ENCODE peak calls at places on chromosomes 6 and 20, in nine cellular contexts. S, L, N, E, Z, O, F, Y and I are unnamed samples.

GRCh38 chr20:38453941-38454340 is 18.7 kb upstream of the RALGAPB start:
- DNase-seq in E (no peak), L (no peak), Z (no peak), N (no peak), O (no peak), F (no peak), Y (no peak), S (no peak), I (no peak)

GRCh38 chr6:32840604-32841246 is 2.2 kb upstream of the TAP2 start:
- DNase-seq in S (no peak), Y (peak; percentile 47), Z (peak; percentile 40), N (no peak), L (no peak), F (peak; percentile 57), E (no peak), O (no peak), I (peak; percentile 13)

GRCh38 chr20:5056801-5057599 is 55.7 kb upstream of the SLC23A2 start:
- DNase-seq in L (peak; percentile 46), O (peak; percentile 64), F (peak; percentile 72), Z (peak; percentile 69), Y (peak; percentile 70), N (peak; percentile 42), S (peak; percentile 8), E (peak; percentile 36), I (peak; percentile 66)

GRCh38 chr20:52313335-52313963 is 121.9 kb upstream of the ZFP64 start:
- DNase-seq in Y (no peak), Z (no peak), N (peak; percentile 45), S (no peak), F (no peak), E (peak; percentile 82), L (peak; percentile 35), O (peak; percentile 79), I (no peak)

GRCh38 chr20:58636983-58637421 is 14.1 kb upstream of the STX16 start:
- DNase-seq in E (no peak), O (peak; percentile 78), Z (no peak), F (no peak), N (no peak), Y (no peak), L (no peak), S (no peak), I (no peak)

GRCh38 chr20:16350465-16350864 is 222.8 kb downstream of the KIF16B start:
- DNase-seq in L (peak; percentile 50), Y (no peak), E (no peak), F (no peak), Z (no peak), N (no peak), S (no peak), O (no peak), I (no peak)

GRCh38 chr6:99151634-99152344 is 197.7 kb downstream of the FAXC start:
- DNase-seq in N (peak; percentile 22), Z (peak; percentile 54), S (no peak), L (peak; percentile 28), Y (no peak), E (peak; percentile 22), O (peak; percentile 86), F (peak; percentile 47), I (no peak)

GRCh38 chr20:60812561-60812960 is 439.5 kb upstream of the CDH4 start:
- DNase-seq in F (no peak), O (no peak), Y (no peak), S (no peak), E (no peak), Z (no peak), L (no peak), N (no peak), I (no peak)

GRCh38 chr6:166402582-166403277 is 20.0 kb upstream of the MPC1 start:
- DNase-seq in F (no peak), L (peak; percentile 16), E (no peak), N (no peak), Z (no peak), Y (no peak), S (no peak), O (no peak), I (no peak)

GRCh38 chr6:24403501-24403824 is 727 bp downstream of the MRS2 start:
- DNase-seq in N (no peak), F (no peak), Z (no peak), O (no peak), L (no peak), S (no peak), Y (no peak), E (no peak), I (no peak)

GRCh38 chr6:24667378-24667803 is 514 bp downstream of the ACOT13 start:
- DNase-seq in L (peak; percentile 23), F (peak; percentile 12), Y (no peak), S (no peak), O (no peak), N (no peak), Z (no peak), E (no peak), I (no peak)

GRCh38 chr6:11537229-11538048 is at the start of gene TMEM170B:
- DNase-seq in S (peak; percentile 90), O (peak; percentile 89), Z (peak; percentile 96), E (peak; percentile 94), N (peak; percentile 81), F (peak; percentile 98), L (peak; percentile 81), Y (peak; percentile 97), I (peak; percentile 96)

GRCh38 chr6:156283091-156283490 is 494.1 kb upstream of the ARID1B start:
- DNase-seq in Z (no peak), N (no peak), O (no peak), E (no peak), L (no peak), S (no peak), Y (no peak), F (no peak), I (no peak)

GRCh38 chr6:63816401-63816975 is 180.9 kb downstream of the PHF3 start:
- DNase-seq in O (no peak), L (no peak), S (no peak), N (no peak), F (no peak), E (no peak), Z (no peak), Y (no peak), I (no peak)

GRCh38 chr20:14142171-14142570 is 146.9 kb downstream of the MACROD2 start:
- DNase-seq in L (peak; percentile 19), Z (no peak), O (peak; percentile 88), S (no peak), N (peak; percentile 64), F (no peak), Y (no peak), E (peak; percentile 2), I (no peak)

GRCh38 chr6:455006-455585 is 63.5 kb downstream of the IRF4 start:
- DNase-seq in O (no peak), L (peak; percentile 12), Z (peak; percentile 58), F (no peak), N (no peak), S (no peak), Y (no peak), E (no peak), I (no peak)

GRCh38 chr6:17212541-17213371 is 68.4 kb upstream of the RBM24 start:
- DNase-seq in N (no peak), Z (no peak), O (no peak), F (no peak), Y (no peak), S (no peak), L (no peak), E (no peak), I (no peak)

GRCh38 chr6:100988391-100988999 is 107.4 kb upstream of the ASCC3 start:
- DNase-seq in Z (no peak), F (no peak), Y (no peak), L (no peak), N (no peak), S (no peak), O (no peak), E (no peak), I (no peak)

GRCh38 chr6:107690864-107691661 is 133.1 kb downstream of the SCML4 start:
- DNase-seq in S (no peak), E (no peak), L (peak; percentile 96), O (peak; percentile 30), Y (no peak), F (no peak), N (no peak), Z (no peak), I (no peak)

GRCh38 chr6:13526718-13527668 is 39.6 kb upstream of the GFOD1 start:
- DNase-seq in S (no peak), Z (peak; percentile 27), N (no peak), E (no peak), O (no peak), F (peak; percentile 49), Y (no peak), L (no peak), I (peak; percentile 61)

GRCh38 chr20:51700809-51701285 is 67.3 kb downstream of the ATP9A start:
- DNase-seq in N (peak; percentile 75), L (peak; percentile 45), O (peak; percentile 87), Y (no peak), F (peak; percentile 54), Z (no peak), S (no peak), E (peak; percentile 86), I (no peak)

GRCh38 chr6:167276772-167277533 is 14.2 kb upstream of the UNC93A start:
- DNase-seq in S (no peak), Z (no peak), L (no peak), N (no peak), O (no peak), F (no peak), Y (no peak), E (no peak), I (no peak)

GRCh38 chr20:10673831-10674683 is at the start of gene JAG1:
- DNase-seq in L (peak; percentile 95), F (peak; percentile 97), N (peak; percentile 100), E (peak; percentile 95), S (no peak), Z (peak; percentile 81), Y (peak; percentile 37), O (peak; percentile 97), I (no peak)

GRCh38 chr20:39877792-39878191 is 811.2 kb downstream of the MAFB start:
- DNase-seq in S (no peak), E (no peak), F (no peak), N (no peak), Y (no peak), L (no peak), O (no peak), Z (no peak), I (no peak)

GRCh38 chr6:41671376-41671775 is 33.1 kb downstream of the MDFI start:
- DNase-seq in S (no peak), Y (no peak), N (no peak), E (no peak), Z (no peak), O (no peak), L (no peak), F (no peak), I (no peak)